ENCODE peak calls at places on chromosomes 1 and 21, in seven cellular contexts. V is Panc1, O is MCF 10A, H is fibroblast of mammary gland, G is cardiac muscle cell, A is GM20000, F is breast epithelium. X is an unnamed sample.

GRCh38 chr1:171513743-171514142 is 28.4 kb downstream of the PRRC2C start:
- DNase-seq in V (no peak), O (no peak), H (no peak), G (no peak), A (no peak), F (no peak), X (no peak)

GRCh38 chr1:57633055-57633454 is 209.2 kb upstream of the DAB1 start:
- DNase-seq in V (no peak), O (no peak), H (no peak), G (no peak), A (no peak), F (no peak), X (no peak)

GRCh38 chr1:55326496-55326895 is 111.3 kb upstream of the USP24 start:
- DNase-seq in V (no peak), O (no peak), H (no peak), G (no peak), A (no peak), F (no peak), X (no peak)

GRCh38 chr1:44646276-44646675 is 28.0 kb downstream of the TMEM53 start:
- DNase-seq in V (no peak), O (no peak), H (peak), G (no peak), A (no peak), F (no peak), X (no peak)

GRCh38 chr1:178055093-178055492 is 38.8 kb upstream of the RASAL2 start:
- DNase-seq in V (peak), O (peak), H (peak), G (peak), A (no peak), F (no peak), X (peak)

GRCh38 chr1:234617135-234617985 is 7.4 kb upstream of the IRF2BP2 start:
- DNase-seq in V (no peak), O (peak), H (peak), G (no peak), A (no peak), F (peak), X (no peak)

GRCh38 chr1:3126756-3127718 is 58.0 kb downstream of the PRDM16 start:
- DNase-seq in V (no peak), O (no peak), H (no peak), G (no peak), A (no peak), F (no peak), X (no peak)

GRCh38 chr1:41670558-41670957 is 186.1 kb upstream of the EDN2 start:
- DNase-seq in V (no peak), O (peak), H (peak), G (no peak), A (no peak), F (no peak), X (peak)

GRCh38 chr1:81738902-81739301 is 61.8 kb upstream of the ADGRL2 start:
- DNase-seq in V (no peak), O (no peak), H (no peak), G (no peak), A (no peak), F (no peak), X (no peak)

GRCh38 chr1:177873238-177873637 is 96.6 kb downstream of the SEC16B start:
- DNase-seq in V (no peak), O (peak), H (peak), G (no peak), A (no peak), F (no peak), X (no peak)

GRCh38 chr1:173757666-173758065 is 42.9 kb downstream of the KLHL20 start:
- DNase-seq in V (no peak), O (no peak), H (no peak), G (no peak), A (no peak), F (no peak), X (no peak)

GRCh38 chr1:75630004-75630403 is 19.1 kb upstream of the SLC44A5 start:
- DNase-seq in V (no peak), O (no peak), H (no peak), G (no peak), A (no peak), F (no peak), X (no peak)

GRCh38 chr1:193919827-193920226 is 733.4 kb upstream of the B3GALT2 start:
- DNase-seq in V (no peak), O (no peak), H (no peak), G (no peak), A (no peak), F (no peak), X (no peak)

GRCh38 chr1:29259802-29260441 is 23.6 kb downstream of the PTPRU start:
- DNase-seq in V (no peak), O (no peak), H (no peak), G (peak), A (peak), F (no peak), X (peak)

GRCh38 chr1:38872401-38873026 is 634 bp downstream of the MYCBP start:
- DNase-seq in V (no peak), O (no peak), H (peak), G (peak), A (peak), F (no peak), X (peak)

GRCh38 chr1:109191377-109191776 is 22.3 kb upstream of the SARS1 start:
- DNase-seq in V (no peak), O (no peak), H (no peak), G (no peak), A (no peak), F (no peak), X (no peak)

GRCh38 chr21:43974791-43975468 is 37.2 kb upstream of the TRAPPC10 start:
- DNase-seq in V (no peak), O (no peak), H (no peak), G (no peak), A (no peak), F (no peak), X (no peak)

GRCh38 chr1:160342520-160342919 is 530 bp downstream of the COPA start:
- DNase-seq in V (no peak), O (no peak), H (peak), G (no peak), A (no peak), F (no peak), X (peak)

GRCh38 chr1:43366179-43366578 is 1.6 kb downstream of the ELOVL1 start:
- DNase-seq in V (no peak), O (peak), H (no peak), G (no peak), A (no peak), F (peak), X (peak)

GRCh38 chr21:15763359-15763758 is 33.6 kb downstream of the USP25 start:
- DNase-seq in V (no peak), O (no peak), H (no peak), G (no peak), A (no peak), F (no peak), X (no peak)

GRCh38 chr1:207918571-207918970 is 7.6 kb upstream of the CD34 start:
- DNase-seq in V (no peak), O (no peak), H (no peak), G (no peak), A (no peak), F (no peak), X (no peak)

GRCh38 chr1:219906924-219907771 is 21.2 kb downstream of the SLC30A10 start:
- DNase-seq in V (no peak), O (no peak), H (no peak), G (no peak), A (no peak), F (no peak), X (no peak)

GRCh38 chr1:56496861-56497772 is 82.2 kb downstream of the PLPP3 start:
- DNase-seq in V (no peak), O (no peak), H (no peak), G (no peak), A (no peak), F (no peak), X (no peak)

GRCh38 chr1:28577738-28578536 is 14.1 kb upstream of the RAB42 start:
- DNase-seq in V (no peak), O (no peak), H (peak), G (no peak), A (no peak), F (no peak), X (no peak)

GRCh38 chr1:112527266-112528010 is 18.7 kb downstream of the WNT2B start:
- DNase-seq in V (no peak), O (no peak), H (peak), G (no peak), A (no peak), F (no peak), X (no peak)

GRCh38 chr21:42569732-42570301 is 56.2 kb downstream of the SLC37A1 start:
- DNase-seq in V (no peak), O (no peak), H (no peak), G (no peak), A (no peak), F (no peak), X (no peak)

GRCh38 chr1:205579711-205580110 is 52.1 kb downstream of the ELK4 start:
- DNase-seq in V (no peak), O (no peak), H (no peak), G (no peak), A (no peak), F (no peak), X (no peak)

GRCh38 chr1:178536844-178537371 is 24.0 kb downstream of the TEX35 start:
- DNase-seq in V (peak), O (peak), H (peak), G (no peak), A (no peak), F (peak), X (no peak)

GRCh38 chr21:43207868-43208267 is 39.1 kb downstream of the CRYAA start:
- DNase-seq in V (no peak), O (no peak), H (no peak), G (no peak), A (no peak), F (peak), X (no peak)

GRCh38 chr21:26719750-26720149 is 125.5 kb downstream of the ADAMTS1 start:
- DNase-seq in V (no peak), O (no peak), H (no peak), G (no peak), A (no peak), F (no peak), X (no peak)

GRCh38 chr1:119546641-119547040 is 39.6 kb downstream of the HSD3B1 start:
- DNase-seq in V (no peak), O (no peak), H (no peak), G (no peak), A (no peak), F (no peak), X (no peak)

GRCh38 chr1:41495171-41495948 is 10.9 kb upstream of the EDN2 start:
- DNase-seq in V (no peak), O (peak), H (no peak), G (peak), A (no peak), F (no peak), X (peak)

GRCh38 chr1:225880636-225881035 is 1.5 kb downstream of the TMEM63A start:
- DNase-seq in V (no peak), O (no peak), H (no peak), G (no peak), A (no peak), F (no peak), X (no peak)

GRCh38 chr21:45322960-45323461 is 35.3 kb upstream of the POFUT2 start:
- DNase-seq in V (no peak), O (peak), H (peak), G (no peak), A (no peak), F (no peak), X (no peak)
- TF ChIP-seq CTCF in V (no peak), O (no peak), H (no peak), G (no peak), A (no peak), F (no peak), X (no peak)

GRCh38 chr1:244100691-244101453 is 49.8 kb downstream of the ZBTB18 start:
- DNase-seq in V (no peak), O (no peak), H (peak), G (no peak), A (no peak), F (no peak), X (peak)

GRCh38 chr1:244104309-244105060 is 53.4 kb downstream of the ZBTB18 start:
- DNase-seq in V (no peak), O (peak), H (peak), G (no peak), A (no peak), F (no peak), X (no peak)

GRCh38 chr1:244100276-244100675 is 49.2 kb downstream of the ZBTB18 start:
- DNase-seq in V (no peak), O (no peak), H (no peak), G (no peak), A (no peak), F (no peak), X (no peak)

GRCh38 chr1:244102471-244102870 is 51.4 kb downstream of the ZBTB18 start:
- DNase-seq in V (no peak), O (no peak), H (no peak), G (no peak), A (no peak), F (no peak), X (no peak)

DNA sequence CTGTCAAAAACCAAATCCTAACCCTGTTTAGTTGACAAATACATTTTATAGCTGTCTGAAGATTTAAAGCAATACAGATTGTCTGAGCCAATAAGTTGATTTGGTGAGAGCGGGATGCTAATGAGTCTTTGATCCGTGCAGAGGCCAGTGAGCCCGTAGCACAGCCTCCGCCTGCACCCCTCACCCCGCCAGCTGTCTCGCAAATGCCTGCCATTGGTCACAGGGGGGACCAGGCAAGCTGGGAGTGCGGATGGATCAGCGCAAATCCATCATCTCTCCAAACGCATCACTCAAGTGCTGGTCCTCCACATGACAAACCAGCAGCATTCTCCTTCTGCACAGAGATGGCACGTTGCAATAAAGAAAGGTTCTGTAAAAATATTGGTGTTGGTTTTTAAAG is 51.0 kb downstream of the ZBTB18 start:
- DNase-seq in V (no peak), O (no peak), H (no peak), G (no peak), A (no peak), F (no peak), X (no peak)
- TF ChIP-seq CTCF in V (no peak), O (no peak), H (no peak), G (no peak), A (no peak), F (no peak), X (no peak)

GRCh38 chr1:169794530-169795416 is at the start of gene METTL18:
- DNase-seq in V (peak), O (peak), H (peak), G (peak), A (peak), F (peak), X (peak)
- TF ChIP-seq CTCF in V (peak), O (peak), H (no peak), G (no peak), A (no peak), F (peak), X (peak)

GRCh38 chr1:202850593-202851362 is 38.2 kb downstream of the RABIF start:
- DNase-seq in V (no peak), O (no peak), H (no peak), G (no peak), A (no peak), F (no peak), X (no peak)

GRCh38 chr1:202848191-202848542 is 37.4 kb downstream of the PCAT6 start:
- DNase-seq in V (no peak), O (no peak), H (no peak), G (no peak), A (peak), F (no peak), X (peak)

GRCh38 chr1:202856034-202856433 is 32.9 kb downstream of the RABIF start:
- DNase-seq in V (no peak), O (no peak), H (no peak), G (no peak), A (no peak), F (no peak), X (no peak)

GRCh38 chr1:202854787-202855186 is 34.2 kb downstream of the RABIF start:
- DNase-seq in V (no peak), O (no peak), H (no peak), G (no peak), A (no peak), F (no peak), X (no peak)

GRCh38 chr1:202852163-202852904 is 36.6 kb downstream of the RABIF start:
- DNase-seq in V (peak), O (peak), H (peak), G (peak), A (peak), F (no peak), X (peak)
- TF ChIP-seq CTCF in V (peak), O (peak), H (peak), G (peak), A (peak), F (peak), X (peak)

GRCh38 chr1:15289251-15289651 is 42.2 kb downstream of the FHAD1 start:
- DNase-seq in V (no peak), O (peak), H (no peak), G (no peak), A (no peak), F (no peak), X (no peak)

GRCh38 chr1:15286452-15286851 is 39.4 kb downstream of the FHAD1 start:
- DNase-seq in V (no peak), O (no peak), H (no peak), G (no peak), A (no peak), F (no peak), X (no peak)

GRCh38 chr1:15287591-15287990 is 40.6 kb downstream of the FHAD1 start:
- DNase-seq in V (no peak), O (no peak), H (no peak), G (no peak), A (no peak), F (no peak), X (no peak)

GRCh38 chr1:15287035-15287434 is 40.0 kb downstream of the FHAD1 start:
- DNase-seq in V (no peak), O (no peak), H (no peak), G (no peak), A (no peak), F (no peak), X (no peak)

GRCh38 chr1:15288173-15288926 is 41.3 kb downstream of the FHAD1 start:
- DNase-seq in V (no peak), O (peak), H (no peak), G (no peak), A (no peak), F (no peak), X (no peak)
- TF ChIP-seq CTCF in V (no peak), O (no peak), H (peak), G (no peak), A (no peak), F (no peak), X (no peak)

DNA sequence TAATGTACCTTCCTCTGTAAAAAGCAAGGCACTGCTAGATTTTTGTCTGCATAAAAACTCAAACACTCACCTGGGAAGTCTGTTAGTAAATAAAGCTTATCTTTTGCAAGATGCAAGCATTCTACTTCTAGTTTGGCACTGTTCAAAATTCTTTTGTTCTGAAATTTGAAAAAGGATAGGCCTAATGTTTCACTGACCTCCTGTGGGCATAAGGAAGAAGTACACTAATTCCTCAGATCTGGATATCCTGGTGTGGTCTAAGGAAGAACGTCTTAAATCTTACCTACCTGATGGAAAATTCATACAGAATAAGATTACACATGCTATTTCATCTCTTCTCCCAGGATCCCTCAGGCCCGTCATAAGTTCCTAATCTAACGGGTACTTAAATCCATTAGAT is 93.5 kb upstream of the CAMK1G start:
- DNase-seq in V (no peak), O (peak), H (peak), G (peak), A (no peak), F (no peak), X (no peak)
- TF ChIP-seq CTCF in V (peak), O (peak), H (peak), G (peak), A (no peak), F (peak), X (no peak)

GRCh38 chr1:53826367-53826766 is 11.7 kb downstream of the NDC1 start:
- DNase-seq in V (no peak), O (peak), H (peak), G (no peak), A (no peak), F (no peak), X (no peak)
- TF ChIP-seq CTCF in V (no peak), O (no peak), H (peak), G (peak), A (no peak), F (no peak), X (peak)

GRCh38 chr1:240967070-240967724 is 355.2 kb upstream of the GREM2 start:
- DNase-seq in V (no peak), O (peak), H (peak), G (peak), A (no peak), F (no peak), X (no peak)
- TF ChIP-seq CTCF in V (peak), O (peak), H (peak), G (no peak), A (no peak), F (no peak), X (no peak)

GRCh38 chr1:200258447-200259375 is 151.1 kb downstream of the ZNF281 start:
- DNase-seq in V (no peak), O (peak), H (peak), G (no peak), A (peak), F (no peak), X (peak)
- TF ChIP-seq CTCF in V (peak), O (peak), H (peak), G (peak), A (peak), F (peak), X (peak)

X was measured in activated CD8-positive, alpha-beta T cell treated with anti-CD3 and anti-CD28 coated beads for 36 hours.